ENCODE peak calls at places on chromosome 6, in six cellular contexts. T is fibroblast of the conjunctiva, V is amniotic stem cell, H is GDM1, F is OCI-LY7, D is HEK293T. W is an unnamed sample.

GRCh38 chr6:98498891-98499290 is 335.5 kb upstream of the POU3F2 start:
- DNase-seq in T (no peak), V (no peak), H (no peak), F (no peak), D (no peak), W (peak)

GRCh38 chr6:13807691-13808090 is 6.7 kb downstream of the MCUR1 start:
- DNase-seq in T (no peak), V (no peak), H (no peak), F (no peak), D (no peak), W (no peak)

GRCh38 chr6:104640141-104640700 is 219.5 kb downstream of the HACE1 start:
- DNase-seq in T (no peak), V (no peak), H (no peak), F (peak), D (no peak), W (peak)

GRCh38 chr6:30556964-30557682 is at the start of gene PRR3:
- DNase-seq in T (peak), V (peak), H (peak), F (peak), D (peak), W (peak)

GRCh38 chr6:44674226-44675155 is 287.0 kb downstream of the CDC5L start:
- DNase-seq in T (no peak), V (no peak), H (no peak), F (no peak), D (no peak), W (no peak)

GRCh38 chr6:119467478-119468081 is 118.0 kb upstream of the MAN1A1 start:
- DNase-seq in T (no peak), V (no peak), H (no peak), F (no peak), D (no peak), W (peak)

GRCh38 chr6:10412948-10413849 is 1.7 kb downstream of the TFAP2A start:
- DNase-seq in T (no peak), V (no peak), H (no peak), F (peak), D (no peak), W (no peak)

GRCh38 chr6:113182370-113183141 is 674.6 kb upstream of the MARCKS start:
- DNase-seq in T (peak), V (peak), H (no peak), F (no peak), D (no peak), W (no peak)

GRCh38 chr6:122323361-122323760 is 76.1 kb upstream of the HSF2 start:
- DNase-seq in T (no peak), V (no peak), H (no peak), F (no peak), D (no peak), W (no peak)

GRCh38 chr6:112396221-112396620 is 49.1 kb downstream of the RFPL4B start:
- DNase-seq in T (no peak), V (no peak), H (no peak), F (no peak), D (no peak), W (no peak)

GRCh38 chr6:112983741-112984221 is 636.7 kb downstream of the RFPL4B start:
- DNase-seq in T (peak), V (no peak), H (no peak), F (no peak), D (no peak), W (no peak)

GRCh38 chr6:26223677-26224546 is 136.7 kb downstream of the HFE start:
- DNase-seq in T (peak), V (peak), H (no peak), F (no peak), D (peak), W (peak)

GRCh38 chr6:132131777-132132176 is 180.6 kb upstream of the CCN2 start:
- DNase-seq in T (peak), V (peak), H (peak), F (no peak), D (peak), W (peak)

GRCh38 chr6:132797975-132798819 is at the start of gene SLC18B1:
- DNase-seq in T (no peak), V (no peak), H (no peak), F (peak), D (peak), W (no peak)

GRCh38 chr6:144152334-144152900 is 2.1 kb downstream of the STX11 start:
- DNase-seq in T (no peak), V (no peak), H (no peak), F (no peak), D (no peak), W (no peak)

GRCh38 chr6:108873971-108874370 is 25.7 kb downstream of the ARMC2 start:
- DNase-seq in T (no peak), V (no peak), H (no peak), F (no peak), D (no peak), W (no peak)

GRCh38 chr6:154111025-154111424 is 72.0 kb downstream of the OPRM1 start:
- DNase-seq in T (no peak), V (no peak), H (no peak), F (no peak), D (no peak), W (no peak)

GRCh38 chr6:156954781-156955180 is 177.6 kb downstream of the ARID1B start:
- DNase-seq in T (no peak), V (no peak), H (no peak), F (no peak), D (no peak), W (no peak)

GRCh38 chr6:128139519-128139918 is 238.7 kb upstream of the THEMIS start:
- DNase-seq in T (no peak), V (no peak), H (no peak), F (no peak), D (no peak), W (no peak)

GRCh38 chr6:123089223-123089622 is 93.2 kb downstream of the CLVS2 start:
- DNase-seq in T (no peak), V (no peak), H (no peak), F (no peak), D (no peak), W (no peak)

GRCh38 chr6:163333686-163334085 is 80.8 kb upstream of the QKI start:
- DNase-seq in T (no peak), V (no peak), H (no peak), F (no peak), D (no peak), W (peak)

GRCh38 chr6:116144590-116144989 is 18.7 kb upstream of the COL10A1 start:
- DNase-seq in T (peak), V (peak), H (no peak), F (no peak), D (no peak), W (no peak)

GRCh38 chr6:154380733-154381132 is 24.1 kb upstream of the IPCEF1 start:
- DNase-seq in T (no peak), V (no peak), H (no peak), F (no peak), D (no peak), W (no peak)

GRCh38 chr6:3608159-3608558 is 143.4 kb downstream of the PXDC1 start:
- DNase-seq in T (no peak), V (no peak), H (no peak), F (no peak), D (no peak), W (no peak)

GRCh38 chr6:129320892-129321291 is 389.1 kb downstream of the ARHGAP18 start:
- DNase-seq in T (no peak), V (no peak), H (no peak), F (no peak), D (no peak), W (no peak)

GRCh38 chr6:43088654-43089056 is 12.5 kb downstream of the PTK7 start:
- DNase-seq in T (no peak), V (no peak), H (no peak), F (no peak), D (no peak), W (no peak)

GRCh38 chr6:168052291-168052891 is 26.6 kb downstream of the FRMD1 start:
- DNase-seq in T (no peak), V (no peak), H (no peak), F (no peak), D (no peak), W (no peak)